ENCODE peak calls at places on chromosomes 16 and 17, in four cellular contexts. O, Z, W and K are unnamed samples.

GRCh38 chr17:45293413-45294211 is 23.2 kb downstream of the MAP3K14 start:
- DNase-seq in W (no peak), O (no peak), Z (peak), K (peak)

GRCh38 chr17:75693500-75694481 is 26.7 kb downstream of the SAP30BP start:
- DNase-seq in O (peak), W (no peak), Z (peak), K (no peak)

GRCh38 chr16:51982715-51983680 is 563.9 kb downstream of the TOX3 start:
- DNase-seq in W (no peak), Z (no peak), O (peak), K (no peak)

GRCh38 chr16:72997141-72997542 is 50.8 kb downstream of the ZFHX3 start:
- DNase-seq in O (no peak), W (no peak), Z (no peak), K (no peak)

GRCh38 chr16:56199164-56199563 is 7.9 kb downstream of the GNAO1 start:
- DNase-seq in W (no peak), Z (no peak), O (no peak), K (no peak)

GRCh38 chr17:66711936-66712335 is 123.0 kb upstream of the CACNG5 start:
- DNase-seq in O (no peak), Z (no peak), W (no peak), K (no peak)

GRCh38 chr17:57327176-57327970 is 71.0 kb downstream of the MSI2 start:
- DNase-seq in O (no peak), W (no peak), Z (no peak), K (no peak)

GRCh38 chr17:1484586-1485310 is 7.7 kb downstream of the MYO1C start:
- DNase-seq in O (no peak), Z (no peak), W (no peak), K (no peak)

GRCh38 chr17:36608794-36609497 is 7.6 kb downstream of the MRM1 start:
- DNase-seq in Z (no peak), W (no peak), O (peak), K (no peak)

GRCh38 chr17:19744922-19745757 is 3.0 kb downstream of the ALDH3A1 start:
- DNase-seq in W (peak), O (no peak), Z (peak), K (peak)

GRCh38 chr16:86536621-86537020 is 18.4 kb downstream of the MTHFSD start:
- DNase-seq in Z (no peak), W (no peak), O (no peak), K (no peak)

GRCh38 chr17:31095239-31096105 is 695 bp downstream of the NF1 start:
- DNase-seq in O (no peak), W (peak), Z (peak), K (no peak)

GRCh38 chr16:61900482-61900881 is 135.8 kb downstream of the CDH8 start:
- DNase-seq in O (no peak), Z (no peak), W (no peak), K (no peak)

GRCh38 chr16:71911121-71911520 is 15.8 kb downstream of the IST1 start:
- DNase-seq in O (no peak), Z (no peak), W (no peak), K (no peak)

GRCh38 chr17:39753514-39754160 is 15.9 kb downstream of the GRB7 start:
- DNase-seq in O (no peak), W (no peak), Z (peak), K (no peak)

GRCh38 chr17:8606415-8606814 is 24.1 kb downstream of the MYH10 start:
- DNase-seq in O (no peak), Z (no peak), W (no peak), K (no peak)

GRCh38 chr17:39401412-39402278 is at the start of gene FBXL20:
- DNase-seq in W (peak), Z (peak), O (peak), K (peak)

GRCh38 chr16:14057878-14058382 is 13.2 kb upstream of the MRTFB start:
- DNase-seq in Z (no peak), O (no peak), W (no peak), K (peak)

GRCh38 chr17:55816532-55817272 is 65.9 kb downstream of the PCTP start:
- DNase-seq in W (no peak), Z (no peak), O (no peak), K (no peak)

GRCh38 chr17:27544350-27545131 is 86.4 kb upstream of the LGALS9 start:
- DNase-seq in Z (no peak), W (peak), O (no peak), K (no peak)

GRCh38 chr16:84423416-84423837 is 55.1 kb downstream of the ATP2C2 start:
- DNase-seq in Z (no peak), O (no peak), W (no peak), K (no peak)

GRCh38 chr16:88681084-88681680 is 5.1 kb downstream of the SNAI3 start:
- DNase-seq in O (no peak), Z (no peak), W (peak), K (no peak)

GRCh38 chr17:77378318-77379064 is 237.7 kb downstream of the SEC14L1 start:
- DNase-seq in O (no peak), Z (no peak), W (no peak), K (no peak)

GRCh38 chr17:73354423-73355284 is 42.9 kb upstream of the CDC42EP4 start:
- DNase-seq in O (no peak), W (no peak), Z (no peak), K (no peak)

GRCh38 chr16:29809850-29810698 is 1.9 kb upstream of the PRRT2 start:
- DNase-seq in Z (no peak), W (peak), O (no peak), K (no peak)

GRCh38 chr16:84091460-84091859 is 25.3 kb downstream of the MBTPS1 start:
- DNase-seq in O (no peak), W (no peak), Z (no peak), K (no peak)